ENCODE peak calls at places on chromosomes 1 and 21, in seven cellular contexts. One of them, this sample, is unnamed.

GRCh38 chr1:198809247-198809646 is 170.4 kb downstream of the PTPRC start:
- DNase-seq in pancreas: no peak
- DNase-seq in transverse colon: no peak
- DNase-seq in neural progenitor cell: no peak
- DNase-seq in tibial artery: no peak
- DNase-seq in colonic mucosa: no peak
- DNase-seq in CD4-positive, alpha-beta T cell: no peak
- DNase-seq in this sample: no peak

GRCh38 chr1:93672069-93672468 is 9.6 kb downstream of the BCAR3 start:
- DNase-seq in CD4-positive, alpha-beta T cell: no peak
- DNase-seq in pancreas: no peak
- DNase-seq in neural progenitor cell: no peak
- DNase-seq in transverse colon: peak; percentile 82
- DNase-seq in colonic mucosa: peak; percentile 93
- DNase-seq in tibial artery: peak; percentile 85
- DNase-seq in this sample: peak; percentile 70

GRCh38 chr1:8568837-8569236 is 248.6 kb downstream of the RERE start:
- DNase-seq in colonic mucosa: no peak
- DNase-seq in neural progenitor cell: no peak
- DNase-seq in pancreas: no peak
- DNase-seq in transverse colon: no peak
- DNase-seq in tibial artery: no peak
- DNase-seq in CD4-positive, alpha-beta T cell: no peak
- DNase-seq in this sample: no peak

GRCh38 chr1:53986458-53986857 is 31.5 kb downstream of the LDLRAD1 start:
- DNase-seq in CD4-positive, alpha-beta T cell: no peak
- DNase-seq in colonic mucosa: no peak
- DNase-seq in neural progenitor cell: no peak
- DNase-seq in transverse colon: no peak
- DNase-seq in pancreas: no peak
- DNase-seq in tibial artery: no peak
- DNase-seq in this sample: no peak

GRCh38 chr1:50077273-50077672 is 31.4 kb upstream of the ELAVL4 start:
- DNase-seq in pancreas: no peak
- DNase-seq in CD4-positive, alpha-beta T cell: no peak
- DNase-seq in neural progenitor cell: no peak
- DNase-seq in transverse colon: no peak
- DNase-seq in tibial artery: no peak
- DNase-seq in colonic mucosa: no peak
- DNase-seq in this sample: no peak

GRCh38 chr1:180502361-180503273 is at the start of gene ACBD6:
- DNase-seq in pancreas: peak; percentile 85
- DNase-seq in tibial artery: peak; percentile 88
- DNase-seq in colonic mucosa: peak; percentile 83
- DNase-seq in transverse colon: peak; percentile 84
- DNase-seq in neural progenitor cell: peak; percentile 89
- DNase-seq in CD4-positive, alpha-beta T cell: peak; percentile 85
- DNase-seq in this sample: peak; percentile 85

GRCh38 chr1:116415699-116416533 is 42.9 kb downstream of the ATP1A1 start:
- DNase-seq in pancreas: peak; percentile 55
- DNase-seq in colonic mucosa: peak; percentile 15
- DNase-seq in neural progenitor cell: peak; percentile 76
- DNase-seq in transverse colon: no peak
- DNase-seq in CD4-positive, alpha-beta T cell: no peak
- DNase-seq in tibial artery: no peak
- DNase-seq in this sample: peak; percentile 19

GRCh38 chr1:179794146-179794545 is 51.1 kb downstream of the FAM163A start:
- DNase-seq in pancreas: no peak
- DNase-seq in neural progenitor cell: no peak
- DNase-seq in CD4-positive, alpha-beta T cell: no peak
- DNase-seq in colonic mucosa: no peak
- DNase-seq in transverse colon: no peak
- DNase-seq in tibial artery: no peak
- DNase-seq in this sample: no peak

GRCh38 chr1:208781391-208782035 is 537.3 kb upstream of the PLXNA2 start:
- DNase-seq in tibial artery: no peak
- DNase-seq in CD4-positive, alpha-beta T cell: no peak
- DNase-seq in neural progenitor cell: peak; percentile 14
- DNase-seq in colonic mucosa: no peak
- DNase-seq in transverse colon: no peak
- DNase-seq in pancreas: no peak
- DNase-seq in this sample: no peak

GRCh38 chr1:19043579-19044443 is 87.3 kb upstream of the IFFO2 start:
- DNase-seq in pancreas: no peak
- DNase-seq in transverse colon: no peak
- DNase-seq in tibial artery: peak; percentile 31
- DNase-seq in colonic mucosa: no peak
- DNase-seq in neural progenitor cell: no peak
- DNase-seq in CD4-positive, alpha-beta T cell: no peak
- DNase-seq in this sample: no peak

GRCh38 chr1:960371-961131 is at the start of gene KLHL17:
- DNase-seq in tibial artery: peak; percentile 83
- DNase-seq in transverse colon: peak; percentile 83
- DNase-seq in pancreas: peak; percentile 62
- DNase-seq in CD4-positive, alpha-beta T cell: peak; percentile 77
- DNase-seq in colonic mucosa: peak; percentile 91
- DNase-seq in neural progenitor cell: peak; percentile 87
- DNase-seq in this sample: peak; percentile 72

GRCh38 chr1:84143796-84144565 is at the start of gene PRKACB:
- DNase-seq in pancreas: no peak
- DNase-seq in neural progenitor cell: no peak
- DNase-seq in transverse colon: no peak
- DNase-seq in colonic mucosa: no peak
- DNase-seq in tibial artery: no peak
- DNase-seq in CD4-positive, alpha-beta T cell: no peak
- DNase-seq in this sample: no peak

GRCh38 chr1:38052750-38053415 is 6.3 kb upstream of the POU3F1 start:
- DNase-seq in colonic mucosa: no peak
- DNase-seq in transverse colon: no peak
- DNase-seq in pancreas: no peak
- DNase-seq in tibial artery: no peak
- DNase-seq in neural progenitor cell: peak; percentile 64
- DNase-seq in CD4-positive, alpha-beta T cell: no peak
- DNase-seq in this sample: no peak

GRCh38 chr21:44984792-44985440 is 45.1 kb downstream of the SLX9 start:
- DNase-seq in pancreas: no peak
- DNase-seq in neural progenitor cell: peak; percentile 34
- DNase-seq in tibial artery: peak; percentile 91
- DNase-seq in transverse colon: no peak
- DNase-seq in CD4-positive, alpha-beta T cell: no peak
- DNase-seq in colonic mucosa: no peak
- DNase-seq in this sample: no peak

GRCh38 chr1:221761354-221762002 is 19.6 kb upstream of the DUSP10 start:
- DNase-seq in pancreas: no peak
- DNase-seq in neural progenitor cell: no peak
- DNase-seq in CD4-positive, alpha-beta T cell: no peak
- DNase-seq in colonic mucosa: no peak
- DNase-seq in transverse colon: no peak
- DNase-seq in tibial artery: no peak
- DNase-seq in this sample: no peak

GRCh38 chr21:32554832-32555436 is 30.4 kb downstream of the TCP10L start:
- DNase-seq in neural progenitor cell: no peak
- DNase-seq in colonic mucosa: no peak
- DNase-seq in CD4-positive, alpha-beta T cell: no peak
- DNase-seq in pancreas: no peak
- DNase-seq in transverse colon: no peak
- DNase-seq in tibial artery: no peak
- DNase-seq in this sample: no peak

GRCh38 chr1:202197670-202198359 is 4.2 kb downstream of the LGR6 start:
- DNase-seq in transverse colon: peak; percentile 31
- DNase-seq in pancreas: no peak
- DNase-seq in CD4-positive, alpha-beta T cell: no peak
- DNase-seq in neural progenitor cell: no peak
- DNase-seq in colonic mucosa: no peak
- DNase-seq in tibial artery: no peak
- DNase-seq in this sample: no peak

GRCh38 chr1:202194328-202194648 is 689 bp downstream of the LGR6 start:
- DNase-seq in neural progenitor cell: no peak
- DNase-seq in colonic mucosa: no peak
- DNase-seq in tibial artery: no peak
- DNase-seq in transverse colon: no peak
- DNase-seq in pancreas: no peak
- DNase-seq in CD4-positive, alpha-beta T cell: no peak
- DNase-seq in this sample: no peak

GRCh38 chr1:202192770-202193613 is 607 bp upstream of the LGR6 start:
- DNase-seq in pancreas: peak; percentile 56
- DNase-seq in CD4-positive, alpha-beta T cell: peak; percentile 44
- DNase-seq in transverse colon: peak; percentile 64
- DNase-seq in neural progenitor cell: peak; percentile 84
- DNase-seq in colonic mucosa: peak; percentile 56
- DNase-seq in tibial artery: peak; percentile 78
- DNase-seq in this sample: peak; percentile 42

GRCh38 chr1:202189919-202190715 is 3.5 kb upstream of the LGR6 start:
- DNase-seq in neural progenitor cell: no peak
- DNase-seq in colonic mucosa: no peak
- DNase-seq in pancreas: no peak
- DNase-seq in tibial artery: no peak
- DNase-seq in CD4-positive, alpha-beta T cell: no peak
- DNase-seq in transverse colon: no peak
- DNase-seq in this sample: no peak

DNA sequence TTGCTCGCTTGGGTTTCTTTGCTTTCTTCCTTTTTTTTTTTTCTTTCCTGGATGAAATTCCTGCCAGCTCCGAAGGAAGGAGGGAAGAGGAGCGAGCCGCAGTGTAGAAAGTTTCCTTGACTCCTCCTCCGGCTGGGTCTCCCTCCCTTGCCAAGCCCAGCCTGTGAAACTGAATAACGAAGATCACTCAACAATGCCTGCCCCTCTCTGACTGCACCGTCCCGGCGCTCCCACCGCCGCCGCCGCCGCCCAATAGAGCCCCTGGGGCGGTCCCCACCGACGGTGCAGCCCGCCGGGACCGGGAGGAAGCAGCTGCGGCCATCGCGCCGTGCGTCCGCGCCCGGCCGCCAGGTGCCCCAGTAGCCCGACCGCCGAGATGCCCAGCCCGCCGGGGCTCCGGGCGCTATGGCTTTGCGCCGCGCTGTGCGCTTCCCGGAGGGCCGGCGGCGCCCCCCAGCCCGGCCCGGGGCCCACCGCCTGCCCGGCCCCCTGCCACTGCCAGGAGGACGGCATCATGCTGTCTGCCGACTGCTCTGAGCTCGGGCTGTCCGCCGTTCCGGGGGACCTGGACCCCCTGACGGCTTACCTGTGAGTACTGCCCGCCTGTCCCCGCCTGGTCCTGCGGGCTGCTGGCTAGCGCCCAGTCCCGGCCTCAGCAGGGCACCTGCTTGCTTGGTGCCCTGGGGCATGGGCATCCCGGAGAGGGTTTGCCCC is at the start of gene LGR6:
- DNase-seq in transverse colon: no peak
- DNase-seq in CD4-positive, alpha-beta T cell: no peak
- DNase-seq in colonic mucosa: no peak
- DNase-seq in tibial artery: no peak
- DNase-seq in pancreas: no peak
- DNase-seq in neural progenitor cell: peak; percentile 74
- DNase-seq in this sample: no peak
- H3K27me3 ChIP-seq in transverse colon: peaks cover 31% of the 10 kb centered on the region
- H3K27me3 ChIP-seq in CD4-positive, alpha-beta T cell: peaks cover 20% of the 10 kb centered on the region
- H3K27me3 ChIP-seq in colonic mucosa: peaks cover 15% of the 10 kb centered on the region
- H3K27me3 ChIP-seq in tibial artery: peaks cover 7% of the 10 kb centered on the region
- H3K27me3 ChIP-seq in pancreas: peaks cover 4% of the 10 kb centered on the region
- H3K27me3 ChIP-seq in neural progenitor cell: peaks cover 45% of the 10 kb centered on the region
- H3K27me3 ChIP-seq in this sample: no peaks in the 10 kb centered on the region

DNA sequence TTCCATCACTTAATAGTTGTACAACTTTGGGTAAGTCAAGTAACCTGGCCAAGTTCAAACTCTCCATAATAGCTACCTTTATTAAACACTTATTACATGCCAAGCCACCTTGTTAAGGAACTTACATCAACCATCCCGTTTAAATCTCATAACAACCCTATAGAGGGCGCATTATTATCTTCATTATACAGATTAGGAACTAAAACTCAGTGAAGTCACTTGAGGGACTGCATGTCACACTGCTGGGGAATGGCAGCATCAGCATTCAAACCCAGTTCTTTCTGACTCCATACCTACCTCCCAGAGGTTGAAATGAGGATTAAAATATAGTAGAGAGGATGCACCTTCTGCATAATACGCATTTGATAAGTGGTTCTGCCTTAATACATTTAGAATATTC is 47.1 kb upstream of the PLA2G2C start:
- DNase-seq in pancreas: no peak
- DNase-seq in CD4-positive, alpha-beta T cell: no peak
- DNase-seq in transverse colon: no peak
- DNase-seq in neural progenitor cell: peak; percentile 29
- DNase-seq in colonic mucosa: no peak
- DNase-seq in tibial artery: no peak
- DNase-seq in this sample: no peak
- TF ChIP-seq CTCF in pancreas: no peak
- TF ChIP-seq CTCF in CD4-positive, alpha-beta T cell: peak; percentile 44
- TF ChIP-seq CTCF in transverse colon: peak; percentile 17
- TF ChIP-seq CTCF in neural progenitor cell: peak; percentile 53
- TF ChIP-seq CTCF in colonic mucosa: no peak
- TF ChIP-seq CTCF in tibial artery: no peak
- TF ChIP-seq CTCF in this sample: no peak

DNA sequence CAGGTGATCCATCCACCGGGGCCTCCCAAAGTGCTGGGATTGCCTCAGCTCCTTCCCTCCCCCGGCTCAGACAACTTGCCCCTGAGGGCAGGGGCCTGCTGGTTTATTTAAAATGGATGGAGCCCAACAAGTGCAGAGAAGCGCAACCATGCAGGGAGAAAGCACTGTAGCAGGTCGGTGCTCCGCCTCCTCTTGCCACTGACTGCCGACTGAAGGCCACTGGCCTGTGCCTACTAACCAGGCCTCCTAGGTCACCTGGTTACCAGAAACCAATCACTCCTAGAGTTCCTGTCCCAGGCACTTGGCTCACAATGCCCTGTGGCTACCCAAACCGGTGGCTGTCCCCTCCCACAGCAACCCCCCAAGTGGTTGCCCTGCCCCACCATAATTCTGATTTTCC is 35.9 kb downstream of the ZNF695 start:
- DNase-seq in tibial artery: no peak
- DNase-seq in colonic mucosa: no peak
- DNase-seq in pancreas: no peak
- DNase-seq in neural progenitor cell: no peak
- DNase-seq in CD4-positive, alpha-beta T cell: no peak
- DNase-seq in transverse colon: no peak
- DNase-seq in this sample: no peak
- H3K9me3 ChIP-seq in tibial artery: no peaks in the 10 kb centered on the region
- H3K9me3 ChIP-seq in colonic mucosa: no peaks in the 10 kb centered on the region
- H3K9me3 ChIP-seq in pancreas: no peaks in the 10 kb centered on the region
- H3K9me3 ChIP-seq in neural progenitor cell: no peaks in the 10 kb centered on the region
- H3K9me3 ChIP-seq in CD4-positive, alpha-beta T cell: no peaks in the 10 kb centered on the region
- H3K9me3 ChIP-seq in transverse colon: no peaks in the 10 kb centered on the region
- H3K9me3 ChIP-seq in this sample: no peaks in the 10 kb centered on the region

DNA sequence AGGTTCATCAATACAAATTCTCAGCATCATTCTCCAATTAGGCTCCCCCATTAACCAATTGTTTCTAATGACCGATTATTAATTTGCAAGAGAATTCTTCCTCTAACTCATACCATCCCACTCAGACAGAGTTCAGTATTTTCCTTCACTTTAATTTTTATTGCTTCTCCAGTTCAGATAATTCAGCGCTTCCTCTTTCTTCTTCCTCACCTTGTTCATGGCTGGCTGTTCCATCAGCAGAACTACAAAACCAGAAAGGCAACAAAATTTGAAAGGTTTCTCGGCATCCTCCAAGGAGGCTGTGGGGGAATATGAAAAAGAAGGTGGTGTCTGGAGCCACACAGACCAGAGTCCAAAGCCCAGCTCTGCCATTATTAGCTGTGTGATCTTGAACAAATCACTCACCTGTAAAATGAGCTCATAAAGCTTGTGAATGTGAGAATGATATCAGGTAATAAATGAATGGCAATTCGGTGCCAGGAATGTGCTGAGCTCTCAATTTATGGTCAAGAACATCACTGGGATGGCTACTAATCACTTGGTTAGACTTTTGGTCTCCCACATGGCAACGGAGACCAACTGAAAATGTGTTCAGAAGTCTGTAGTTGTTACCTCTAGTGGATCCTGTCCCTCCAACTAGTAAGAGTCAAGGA is 11.7 kb upstream of the ZNF436 start:
- DNase-seq in neural progenitor cell: no peak
- DNase-seq in pancreas: no peak
- DNase-seq in CD4-positive, alpha-beta T cell: no peak
- DNase-seq in transverse colon: no peak
- DNase-seq in colonic mucosa: no peak
- DNase-seq in tibial artery: no peak
- DNase-seq in this sample: no peak
- H3K27me3 ChIP-seq in neural progenitor cell: peaks cover 87% of the 10 kb centered on the region
- H3K27me3 ChIP-seq in pancreas: no peaks in the 10 kb centered on the region
- H3K27me3 ChIP-seq in CD4-positive, alpha-beta T cell: no peaks in the 10 kb centered on the region
- H3K27me3 ChIP-seq in transverse colon: no peaks in the 10 kb centered on the region
- H3K27me3 ChIP-seq in colonic mucosa: no peaks in the 10 kb centered on the region
- H3K27me3 ChIP-seq in tibial artery: no peaks in the 10 kb centered on the region
- H3K27me3 ChIP-seq in this sample: no peaks in the 10 kb centered on the region